ENCODE peak calls at places on chromosomes 16 and 17, in nine cellular contexts. E, B, A, M, R, W, N, H and J are unnamed samples.

GRCh38 chr16:50525716-50526115 is 22.5 kb upstream of the NKD1 start:
- DNase-seq in E (no peak), B (no peak), A (no peak), M (no peak), R (no peak), W (no peak), N (no peak), H (no peak), J (no peak)

GRCh38 chr17:58344791-58345157 is 7.2 kb downstream of the SUPT4H1 start:
- DNase-seq in E (peak), B (no peak), A (peak), M (no peak), R (no peak), W (no peak), N (no peak), H (no peak), J (no peak)

GRCh38 chr17:43779145-43780125 is 658 bp upstream of the DUSP3 start:
- DNase-seq in E (no peak), B (no peak), A (no peak), M (no peak), R (no peak), W (no peak), N (peak), H (no peak), J (no peak)

GRCh38 chr17:36667922-36668321 is 66.5 kb downstream of the MRM1 start:
- DNase-seq in E (no peak), B (no peak), A (no peak), M (peak), R (no peak), W (no peak), N (peak), H (no peak), J (no peak)

GRCh38 chr17:81959362-81960129 is 1.4 kb downstream of the NOTUM start:
- DNase-seq in E (peak), B (no peak), A (peak), M (no peak), R (peak), W (peak), N (peak), H (no peak), J (peak)

GRCh38 chr16:19505600-19506303 is 16.1 kb downstream of the GDE1 start:
- DNase-seq in E (no peak), B (no peak), A (no peak), M (no peak), R (peak), W (no peak), N (peak), H (peak), J (no peak)

GRCh38 chr17:5929721-5930120 is 140.5 kb upstream of the WSCD1 start:
- DNase-seq in E (no peak), B (no peak), A (no peak), M (no peak), R (no peak), W (no peak), N (no peak), H (no peak), J (no peak)

GRCh38 chr16:3578121-3578520 is 918 bp upstream of the NLRC3 start:
- DNase-seq in E (peak), B (no peak), A (peak), M (no peak), R (no peak), W (no peak), N (no peak), H (no peak), J (no peak)

GRCh38 chr16:15990902-15991301 is 41.5 kb downstream of the ABCC1 start:
- DNase-seq in E (no peak), B (no peak), A (no peak), M (no peak), R (no peak), W (no peak), N (no peak), H (no peak), J (no peak)

GRCh38 chr16:17414421-17414820 is 56.3 kb downstream of the XYLT1 start:
- DNase-seq in E (no peak), B (no peak), A (no peak), M (no peak), R (no peak), W (peak), N (no peak), H (no peak), J (peak)

GRCh38 chr17:39002991-39003715 is 36.0 kb upstream of the FBXO47 start:
- DNase-seq in E (peak), B (no peak), A (peak), M (no peak), R (peak), W (no peak), N (peak), H (peak), J (no peak)

GRCh38 chr16:72162105-72162680 is 9.8 kb downstream of the PMFBP1 start:
- DNase-seq in E (no peak), B (no peak), A (no peak), M (no peak), R (no peak), W (no peak), N (peak), H (no peak), J (no peak)

GRCh38 chr17:73189417-73190099 is 3.3 kb upstream of the COG1 start:
- DNase-seq in E (no peak), B (no peak), A (no peak), M (peak), R (peak), W (peak), N (peak), H (peak), J (peak)

GRCh38 chr17:63988741-63989621 is 9.2 kb upstream of the PRR29 start:
- DNase-seq in E (no peak), B (no peak), A (no peak), M (no peak), R (no peak), W (no peak), N (no peak), H (no peak), J (no peak)

GRCh38 chr17:76370261-76370993 is 14.0 kb upstream of the SPHK1 start:
- DNase-seq in E (no peak), B (no peak), A (no peak), M (peak), R (peak), W (no peak), N (peak), H (peak), J (no peak)

GRCh38 chr16:12531937-12532336 is 271.8 kb downstream of the CPPED1 start:
- DNase-seq in E (no peak), B (no peak), A (no peak), M (peak), R (no peak), W (no peak), N (peak), H (peak), J (no peak)

GRCh38 chr17:83136931-83137330 is 57.5 kb downstream of the METRNL start:
- DNase-seq in E (no peak), B (no peak), A (no peak), M (no peak), R (no peak), W (no peak), N (no peak), H (no peak), J (no peak)

GRCh38 chr16:88451586-88452484 is 1.2 kb upstream of the ZFPM1 start:
- DNase-seq in E (no peak), B (no peak), A (no peak), M (no peak), R (no peak), W (no peak), N (no peak), H (no peak), J (no peak)

GRCh38 chr16:54285414-54286066 is 1.0 kb downstream of the IRX3 start:
- DNase-seq in E (no peak), B (no peak), A (no peak), M (no peak), R (no peak), W (peak), N (peak), H (peak), J (no peak)

GRCh38 chr17:17313350-17313991 is 10.3 kb downstream of the NT5M start:
- DNase-seq in E (peak), B (no peak), A (peak), M (peak), R (no peak), W (peak), N (peak), H (no peak), J (peak)

GRCh38 chr17:48374650-48375230 is 55.3 kb downstream of the SKAP1 start:
- DNase-seq in E (no peak), B (no peak), A (peak), M (peak), R (no peak), W (peak), N (no peak), H (peak), J (peak)

GRCh38 chr16:82917886-82918595 is 291.3 kb downstream of the CDH13 start:
- DNase-seq in E (no peak), B (no peak), A (no peak), M (no peak), R (no peak), W (no peak), N (no peak), H (no peak), J (no peak)

GRCh38 chr17:28982191-28982793 is 23.5 kb downstream of the SEZ6 start:
- DNase-seq in E (no peak), B (no peak), A (peak), M (no peak), R (no peak), W (peak), N (peak), H (no peak), J (peak)

GRCh38 chr17:73320601-73321264 is 8.9 kb upstream of the CDC42EP4 start:
- DNase-seq in E (no peak), B (no peak), A (no peak), M (no peak), R (no peak), W (no peak), N (no peak), H (no peak), J (no peak)

GRCh38 chr17:18018411-18018921 is 20.5 kb downstream of the ATPAF2 start:
- DNase-seq in E (no peak), B (no peak), A (no peak), M (no peak), R (no peak), W (no peak), N (no peak), H (no peak), J (no peak)

GRCh38 chr16:82456683-82457082 is 170.1 kb upstream of the CDH13 start:
- DNase-seq in E (no peak), B (no peak), A (peak), M (peak), R (peak), W (peak), N (peak), H (peak), J (peak)

DNA sequence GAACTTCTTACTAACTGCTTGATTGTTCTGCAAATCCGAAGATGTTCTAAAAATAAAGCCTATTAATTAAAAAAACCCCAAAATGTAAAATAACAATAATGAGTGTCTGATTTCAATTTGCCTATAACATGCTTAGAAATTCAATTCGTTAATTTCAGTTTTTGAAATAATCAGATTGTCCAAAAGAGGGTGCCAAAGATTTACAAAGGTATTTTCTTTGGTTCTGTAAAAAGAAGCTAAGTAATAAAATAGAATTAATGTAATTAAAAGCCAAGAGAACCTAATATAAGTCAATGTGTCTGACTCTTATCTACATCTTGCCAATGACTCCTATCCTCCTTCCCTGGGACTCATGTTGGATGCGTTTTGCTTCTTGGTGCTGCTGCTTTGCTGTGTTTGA is 75.0 kb upstream of the CPHXL start:
- DNase-seq in E (no peak), B (no peak), A (no peak), M (peak), R (peak), W (no peak), N (no peak), H (peak), J (no peak)
- TF ChIP-seq CTCF in E (no peak), B (no peak), A (no peak), M (no peak), R (peak), W (no peak), N (no peak), H (peak), J (no peak)

GRCh38 chr16:66116163-66116792 is 250.2 kb upstream of the CDH5 start:
- DNase-seq in E (no peak), B (no peak), A (no peak), M (peak), R (peak), W (no peak), N (peak), H (peak), J (no peak)

GRCh38 chr16:66109677-66110076 is 256.8 kb upstream of the CDH5 start:
- DNase-seq in E (no peak), B (no peak), A (no peak), M (no peak), R (no peak), W (no peak), N (no peak), H (no peak), J (no peak)

GRCh38 chr16:66120656-66121055 is 245.8 kb upstream of the CDH5 start:
- DNase-seq in E (no peak), B (no peak), A (no peak), M (no peak), R (no peak), W (no peak), N (no peak), H (no peak), J (no peak)

DNA sequence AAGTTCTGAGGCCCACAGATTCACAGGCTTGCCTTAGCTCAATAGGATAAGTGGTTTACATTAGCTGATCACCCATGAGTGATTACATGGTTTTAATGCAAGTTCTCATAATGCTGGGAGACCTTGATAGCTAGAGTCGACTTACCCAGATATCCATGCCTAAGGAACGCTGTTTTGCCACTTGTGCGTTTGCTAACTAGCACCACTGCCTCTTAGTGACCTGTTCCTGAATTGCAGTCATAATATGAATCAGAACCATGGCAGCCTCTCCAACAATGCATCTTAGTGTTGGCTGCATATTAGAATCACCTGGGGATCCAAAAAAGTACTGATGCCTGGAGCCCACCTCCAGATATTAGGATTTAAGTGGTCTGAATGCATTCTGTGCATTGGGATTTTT is 251.1 kb upstream of the CDH5 start:
- DNase-seq in E (no peak), B (no peak), A (no peak), M (no peak), R (no peak), W (no peak), N (no peak), H (peak), J (no peak)
- TF ChIP-seq CTCF in E (no peak), B (no peak), A (no peak), M (no peak), R (no peak), W (no peak), N (no peak), H (peak), J (no peak)

DNA sequence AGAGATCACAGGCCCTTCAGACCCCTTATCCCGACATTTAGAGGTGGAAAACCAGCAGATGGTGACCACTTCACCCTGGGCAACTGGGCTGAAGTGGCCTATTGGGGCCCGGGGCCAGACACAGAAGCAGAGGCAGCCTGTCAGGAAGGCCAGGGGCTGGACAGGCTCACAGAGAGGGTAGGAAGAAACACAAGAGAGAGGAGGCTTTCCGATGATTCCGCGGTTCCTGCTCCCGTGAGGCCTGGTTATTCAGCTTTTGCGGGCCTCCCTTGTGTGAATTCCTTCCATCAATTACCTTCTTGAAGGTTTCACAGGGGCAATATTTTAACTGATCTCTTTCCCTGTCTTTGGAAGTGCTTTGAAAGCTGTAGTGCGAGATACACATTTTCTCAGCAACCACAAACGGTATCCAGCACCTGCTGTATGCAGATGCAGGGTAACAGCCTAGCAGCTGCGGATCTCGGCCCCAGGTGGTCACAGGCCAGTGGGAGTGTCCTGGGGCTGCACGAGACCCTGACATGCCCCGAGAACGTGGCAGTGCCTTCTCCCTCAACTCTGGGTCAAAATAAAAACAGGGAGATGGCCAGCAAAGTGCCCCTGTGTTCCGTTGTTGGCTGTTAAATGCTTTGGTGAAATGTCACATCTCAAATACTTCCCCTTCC is 11.6 kb upstream of the CMIP start:
- DNase-seq in E (no peak), B (no peak), A (no peak), M (no peak), R (no peak), W (no peak), N (no peak), H (no peak), J (no peak)
- TF ChIP-seq CTCF in E (no peak), B (no peak), A (no peak), M (no peak), R (no peak), W (no peak), N (no peak), H (no peak), J (no peak)

GRCh38 chr16:56948234-56948633 is 13.5 kb upstream of the CETP start:
- DNase-seq in E (no peak), B (no peak), A (no peak), M (no peak), R (no peak), W (no peak), N (no peak), H (no peak), J (no peak)

GRCh38 chr16:56950455-56950854 is 11.3 kb upstream of the CETP start:
- DNase-seq in E (no peak), B (no peak), A (no peak), M (no peak), R (no peak), W (no peak), N (no peak), H (no peak), J (no peak)

GRCh38 chr16:56950051-56950450 is 11.7 kb upstream of the CETP start:
- DNase-seq in E (no peak), B (no peak), A (no peak), M (no peak), R (no peak), W (no peak), N (no peak), H (no peak), J (no peak)

GRCh38 chr16:56953006-56953405 is 8.7 kb upstream of the CETP start:
- DNase-seq in E (no peak), B (no peak), A (no peak), M (no peak), R (no peak), W (no peak), N (no peak), H (no peak), J (no peak)

GRCh38 chr16:56950881-56951771 is 10.6 kb upstream of the CETP start:
- DNase-seq in E (peak), B (no peak), A (peak), M (no peak), R (no peak), W (peak), N (peak), H (peak), J (peak)
- TF ChIP-seq CTCF in E (peak), B (peak), A (peak), M (peak), R (peak), W (peak), N (peak), H (peak), J (peak)